ENCODE peak calls at places on chromosomes 6 and 20, in nine cellular contexts. C is neural crest cell, D is nephron progenitor cell, O is WTC11, Y is NB4, I is Right ventricle myocardium superior, Q is NCI-H2171, J is NCI-H345, W is amniotic epithelial cell. P is an unnamed sample.

GRCh38 chr6:106981901-106982300 is 7.4 kb upstream of the CD24 start:
- DNase-seq in Y (no peak), C (no peak), I (no peak), D (no peak), O (no peak), Q (no peak), W (no peak), J (no peak), P (no peak)

GRCh38 chr6:147933201-147933600 is 409.4 kb upstream of the SASH1 start:
- DNase-seq in W (no peak), O (no peak), D (no peak), J (no peak), I (no peak), C (no peak), Q (no peak), Y (no peak), P (no peak)

GRCh38 chr6:169252805-169253189 is 849 bp downstream of the THBS2 start:
- DNase-seq in Y (no peak), W (no peak), Q (no peak), C (no peak), J (peak), D (no peak), O (peak), I (no peak), P (no peak)

GRCh38 chr6:40852667-40853383 is 186.2 kb downstream of the UNC5CL start:
- DNase-seq in Q (no peak), J (no peak), I (no peak), Y (peak), C (no peak), D (peak), W (peak), O (peak), P (no peak)

GRCh38 chr6:116352515-116353471 is 18.0 kb upstream of the DSE start:
- DNase-seq in O (no peak), Q (no peak), D (no peak), J (no peak), Y (peak), I (no peak), C (no peak), W (peak), P (no peak)

GRCh38 chr6:129498950-129499870 is 210.8 kb downstream of the ARHGAP18 start:
- DNase-seq in I (no peak), C (no peak), Q (peak), W (peak), D (peak), J (peak), O (no peak), Y (peak), P (no peak)

GRCh38 chr6:33826537-33826936 is 22.7 kb upstream of the MLN start:
- DNase-seq in Y (no peak), D (no peak), I (no peak), O (no peak), J (no peak), C (no peak), Q (no peak), W (no peak), P (no peak)

GRCh38 chr6:149166747-149167146 is 150.8 kb upstream of the TAB2 start:
- DNase-seq in C (no peak), Y (no peak), J (no peak), Q (no peak), D (no peak), O (no peak), W (no peak), I (no peak), P (no peak)

GRCh38 chr6:166253277-166254229 is 54.6 kb downstream of the PRR18 start:
- DNase-seq in I (peak), Q (no peak), W (no peak), J (peak), D (peak), O (peak), Y (peak), C (peak), P (peak)

GRCh38 chr6:77072694-77073409 is 390.4 kb downstream of the HTR1B start:
- DNase-seq in Y (no peak), O (no peak), D (no peak), Q (no peak), J (no peak), I (no peak), C (no peak), W (no peak), P (no peak)

GRCh38 chr6:71239694-71240093 is 48.9 kb upstream of the OGFRL1 start:
- DNase-seq in D (no peak), C (no peak), Y (peak), Q (no peak), O (no peak), W (peak), I (no peak), J (no peak), P (no peak)

GRCh38 chr20:50799890-50800550 is 5.2 kb downstream of the BCAS4 start:
- DNase-seq in J (no peak), D (no peak), Q (no peak), I (no peak), O (no peak), W (no peak), Y (no peak), C (no peak), P (no peak)

GRCh38 chr6:128368213-128369000 is 152.0 kb downstream of the PTPRK start:
- DNase-seq in O (no peak), W (no peak), C (no peak), J (no peak), D (no peak), I (no peak), Q (no peak), Y (no peak), P (no peak)

GRCh38 chr20:37359836-37360235 is 13.9 kb downstream of the SRC start:
- DNase-seq in C (no peak), I (no peak), O (no peak), Y (no peak), D (no peak), W (no peak), Q (no peak), J (no peak), P (no peak)

GRCh38 chr6:9428416-9429172 is 986.3 kb downstream of the TFAP2A start:
- DNase-seq in W (peak), Y (peak), D (no peak), O (no peak), C (no peak), Q (no peak), I (no peak), J (no peak), P (no peak)

GRCh38 chr6:44672086-44672485 is 284.6 kb downstream of the CDC5L start:
- DNase-seq in I (no peak), C (no peak), Y (no peak), Q (no peak), J (no peak), O (no peak), W (no peak), D (no peak), P (no peak)

GRCh38 chr6:149332602-149333311 is 15.2 kb downstream of the TAB2 start:
- DNase-seq in I (no peak), J (peak), D (no peak), O (no peak), W (peak), Y (no peak), C (no peak), Q (no peak), P (no peak)

GRCh38 chr6:50836231-50836630 is 17.6 kb downstream of the TFAP2B start:
- DNase-seq in O (no peak), D (peak), J (no peak), W (no peak), Q (no peak), C (no peak), I (no peak), Y (no peak), P (no peak)

GRCh38 chr6:38687549-38687948 is 15.4 kb downstream of the GLO1 start:
- DNase-seq in Q (no peak), Y (no peak), O (no peak), J (no peak), D (no peak), W (no peak), I (no peak), C (no peak), P (no peak)

GRCh38 chr6:157893238-157893637 is 70.2 kb downstream of the SNX9 start:
- DNase-seq in Y (no peak), D (no peak), O (no peak), C (no peak), J (no peak), W (no peak), I (no peak), Q (no peak), P (no peak)

GRCh38 chr6:68141190-68141589 is 493.9 kb upstream of the ADGRB3 start:
- DNase-seq in Y (no peak), J (no peak), O (no peak), Q (no peak), D (no peak), C (no peak), I (no peak), W (no peak), P (no peak)

GRCh38 chr20:57192311-57192710 is 74.1 kb downstream of the BMP7 start:
- DNase-seq in I (no peak), C (no peak), O (no peak), D (no peak), Q (no peak), Y (no peak), W (no peak), J (no peak), P (peak)

GRCh38 chr6:47780510-47781356 is 1.1 kb upstream of the OPN5 start:
- DNase-seq in Y (peak), O (no peak), W (peak), C (peak), Q (peak), D (peak), I (no peak), J (peak), P (no peak)

GRCh38 chr6:105803439-105803838 is 282.7 kb upstream of the PRDM1 start:
- DNase-seq in Q (no peak), C (no peak), W (no peak), D (no peak), I (no peak), J (no peak), O (no peak), Y (no peak), P (no peak)

GRCh38 chr6:41288025-41288777 is 1.7 kb upstream of the TREM1 start:
- DNase-seq in D (no peak), O (no peak), W (peak), C (no peak), J (peak), Q (no peak), Y (peak), I (no peak), P (no peak)

GRCh38 chr6:117837268-117837667 is 69.8 kb upstream of the SLC35F1 start:
- DNase-seq in Q (no peak), Y (no peak), I (no peak), J (no peak), C (no peak), D (no peak), W (no peak), O (no peak), P (no peak)

GRCh38 chr6:121093928-121094327 is 240.4 kb downstream of the TBC1D32 start:
- DNase-seq in W (peak), Q (no peak), Y (no peak), J (no peak), O (no peak), C (no peak), D (no peak), I (no peak), P (no peak)

GRCh38 chr6:95133578-95133977 is 443.8 kb upstream of the MANEA start:
- DNase-seq in D (no peak), C (no peak), J (peak), W (peak), I (no peak), Q (no peak), Y (peak), O (no peak), P (no peak)

GRCh38 chr20:63234693-63235398 is 859 bp upstream of the BIRC7 start:
- DNase-seq in O (peak), J (peak), I (no peak), Y (no peak), Q (peak), C (no peak), D (peak), W (no peak), P (no peak)

GRCh38 chr6:29828471-29828797 is 809 bp downstream of the HLA-G start:
- DNase-seq in J (no peak), O (peak), D (peak), C (no peak), Q (no peak), Y (no peak), W (no peak), I (no peak), P (no peak)

GRCh38 chr20:63128367-63128766 is 87.6 kb downstream of the YTHDF1 start:
- DNase-seq in Q (no peak), O (peak), D (peak), W (no peak), J (no peak), I (peak), Y (no peak), C (no peak), P (peak)